ENCODE peak calls at places on chromosomes 2 and 18, in ten cellular contexts. E is astrocyte of the spinal cord; P is WTC11; O is tibial nerve; M is epithelial cell of esophagus; C is H9; F is GM20000; R is AG04450; Z is cardiac muscle cell; L is activated CD8-positive, alpha-beta T cell treated with anti-CD3 and anti-CD28 coated beads for 36 hours. N is an unnamed sample.

GRCh38 chr2:140311905-140312304 is 1531.7 kb upstream of the NXPH2 start:
- DNase-seq in E (no peak), P (no peak), O (no peak), M (no peak), C (no peak), F (no peak), R (no peak), Z (no peak), L (no peak), N (no peak)

GRCh38 chr2:147826615-147827375 is 18.0 kb upstream of the ACVR2A start:
- DNase-seq in E (no peak), P (no peak), O (no peak), M (no peak), C (no peak), F (no peak), R (no peak), Z (no peak), L (no peak), N (no peak)

GRCh38 chr2:127670957-127671290 is 4.4 kb downstream of the LIMS2 start:
- DNase-seq in E (no peak), P (no peak), O (no peak), M (no peak), C (no peak), F (no peak), R (no peak), Z (no peak), L (no peak), N (no peak)

GRCh38 chr2:57139179-57139578 is 907.4 kb upstream of the VRK2 start:
- DNase-seq in E (no peak), P (no peak), O (no peak), M (no peak), C (no peak), F (no peak), R (no peak), Z (no peak), L (no peak), N (no peak)

GRCh38 chr2:59034791-59035190 is 793.7 kb upstream of the FANCL start:
- DNase-seq in E (peak), P (no peak), O (no peak), M (no peak), C (no peak), F (no peak), R (no peak), Z (no peak), L (no peak), N (no peak)

GRCh38 chr2:30113617-30114293 is 33.1 kb upstream of the YPEL5 start:
- DNase-seq in E (peak), P (no peak), O (peak), M (peak), C (no peak), F (no peak), R (peak), Z (no peak), L (no peak), N (no peak)

GRCh38 chr2:67516899-67517530 is 119.9 kb downstream of the ETAA1 start:
- DNase-seq in E (peak), P (no peak), O (no peak), M (peak), C (no peak), F (no peak), R (peak), Z (no peak), L (no peak), N (no peak)

GRCh38 chr2:240507060-240507777 is 50.6 kb downstream of the ANKMY1 start:
- DNase-seq in E (no peak), P (no peak), O (no peak), M (no peak), C (peak), F (no peak), R (no peak), Z (no peak), L (no peak), N (peak)

GRCh38 chr2:134362751-134363150 is 108.9 kb downstream of the MGAT5 start:
- DNase-seq in E (no peak), P (no peak), O (no peak), M (no peak), C (no peak), F (no peak), R (no peak), Z (no peak), L (no peak), N (no peak)

GRCh38 chr18:36035253-36035652 is 32.1 kb downstream of the RPRD1A start:
- DNase-seq in E (no peak), P (no peak), O (no peak), M (no peak), C (no peak), F (no peak), R (no peak), Z (no peak), L (no peak), N (no peak)

GRCh38 chr2:109382236-109382930 is 231.4 kb downstream of the SEPTIN10 start:
- DNase-seq in E (no peak), P (peak), O (no peak), M (no peak), C (peak), F (no peak), R (no peak), Z (no peak), L (no peak), N (no peak)

GRCh38 chr2:231223458-231223970 is 25.1 kb downstream of the ARMC9 start:
- DNase-seq in E (no peak), P (no peak), O (no peak), M (no peak), C (no peak), F (no peak), R (peak), Z (no peak), L (no peak), N (no peak)

GRCh38 chr2:239029958-239030357 is 182.1 kb downstream of the TWIST2 start:
- DNase-seq in E (no peak), P (no peak), O (no peak), M (no peak), C (no peak), F (no peak), R (no peak), Z (no peak), L (no peak), N (no peak)
- TF ChIP-seq CTCF in E (no peak), P (no peak), O (no peak), M (no peak), C (no peak), F (no peak), R (no peak), Z (no peak), L (no peak), N (no peak)

GRCh38 chr18:48542513-48543181 is 3.8 kb downstream of the CTIF start:
- DNase-seq in E (no peak), P (peak), O (no peak), M (peak), C (peak), F (no peak), R (no peak), Z (no peak), L (peak), N (no peak)
- TF ChIP-seq CTCF in E (no peak), P (no peak), O (no peak), M (no peak), C (no peak), F (no peak), R (no peak), Z (no peak), L (no peak), N (no peak)

GRCh38 chr18:37502601-37503000 is 63.0 kb downstream of the CELF4 start:
- DNase-seq in E (no peak), P (no peak), O (no peak), M (no peak), C (no peak), F (no peak), R (no peak), Z (no peak), L (no peak), N (no peak)

GRCh38 chr18:37501136-37501535 is 64.5 kb downstream of the CELF4 start:
- DNase-seq in E (no peak), P (no peak), O (no peak), M (peak), C (no peak), F (no peak), R (no peak), Z (no peak), L (no peak), N (no peak)

GRCh38 chr18:37499913-37500312 is 65.7 kb downstream of the CELF4 start:
- DNase-seq in E (no peak), P (no peak), O (no peak), M (no peak), C (no peak), F (no peak), R (no peak), Z (no peak), L (no peak), N (no peak)

GRCh38 chr18:37499008-37499407 is 66.6 kb downstream of the CELF4 start:
- DNase-seq in E (no peak), P (no peak), O (no peak), M (no peak), C (no peak), F (no peak), R (no peak), Z (no peak), L (no peak), N (no peak)

GRCh38 chr18:37502036-37502435 is 63.6 kb downstream of the CELF4 start:
- DNase-seq in E (no peak), P (no peak), O (no peak), M (no peak), C (no peak), F (no peak), R (no peak), Z (no peak), L (no peak), N (no peak)
- TF ChIP-seq CTCF in E (no peak), P (no peak), O (no peak), M (no peak), C (no peak), F (no peak), R (no peak), Z (no peak), L (no peak), N (no peak)

GRCh38 chr2:197358927-197359326 is 48.3 kb upstream of the ANKRD44 start:
- DNase-seq in E (peak), P (no peak), O (no peak), M (no peak), C (no peak), F (no peak), R (no peak), Z (no peak), L (peak), N (no peak)

GRCh38 chr2:197357986-197358385 is 47.4 kb upstream of the ANKRD44 start:
- DNase-seq in E (no peak), P (no peak), O (no peak), M (no peak), C (no peak), F (no peak), R (no peak), Z (no peak), L (no peak), N (no peak)

GRCh38 chr2:197360744-197361156 is 50.2 kb upstream of the ANKRD44 start:
- DNase-seq in E (peak), P (no peak), O (no peak), M (peak), C (no peak), F (no peak), R (peak), Z (no peak), L (peak), N (no peak)

GRCh38 chr2:197356136-197356535 is 45.6 kb upstream of the ANKRD44 start:
- DNase-seq in E (no peak), P (no peak), O (no peak), M (no peak), C (peak), F (no peak), R (no peak), Z (no peak), L (peak), N (no peak)

GRCh38 chr2:197359859-197360258 is 49.3 kb upstream of the ANKRD44 start:
- DNase-seq in E (no peak), P (peak), O (no peak), M (no peak), C (peak), F (no peak), R (no peak), Z (no peak), L (no peak), N (no peak)
- TF ChIP-seq CTCF in E (no peak), P (peak), O (no peak), M (peak), C (peak), F (no peak), R (no peak), Z (no peak), L (no peak), N (no peak)

GRCh38 chr2:130385709-130386108 is 29.9 kb downstream of the PTPN18 start:
- DNase-seq in E (no peak), P (no peak), O (no peak), M (no peak), C (no peak), F (no peak), R (no peak), Z (no peak), L (no peak), N (peak)
- TF ChIP-seq CTCF in E (no peak), P (no peak), O (no peak), M (no peak), C (no peak), F (no peak), R (no peak), Z (no peak), L (no peak), N (no peak)

GRCh38 chr2:100560431-100560830 is 2.4 kb upstream of the PDCL3 start:
- DNase-seq in E (no peak), P (no peak), O (no peak), M (no peak), C (no peak), F (no peak), R (no peak), Z (no peak), L (no peak), N (no peak)

GRCh38 chr2:100563407-100564247 is 834 bp downstream of the PDCL3 start:
- DNase-seq in E (no peak), P (no peak), O (no peak), M (no peak), C (no peak), F (no peak), R (no peak), Z (no peak), L (no peak), N (no peak)

GRCh38 chr2:100561191-100561590 is 1.6 kb upstream of the PDCL3 start:
- DNase-seq in E (no peak), P (no peak), O (no peak), M (peak), C (no peak), F (no peak), R (no peak), Z (no peak), L (no peak), N (no peak)

DNA sequence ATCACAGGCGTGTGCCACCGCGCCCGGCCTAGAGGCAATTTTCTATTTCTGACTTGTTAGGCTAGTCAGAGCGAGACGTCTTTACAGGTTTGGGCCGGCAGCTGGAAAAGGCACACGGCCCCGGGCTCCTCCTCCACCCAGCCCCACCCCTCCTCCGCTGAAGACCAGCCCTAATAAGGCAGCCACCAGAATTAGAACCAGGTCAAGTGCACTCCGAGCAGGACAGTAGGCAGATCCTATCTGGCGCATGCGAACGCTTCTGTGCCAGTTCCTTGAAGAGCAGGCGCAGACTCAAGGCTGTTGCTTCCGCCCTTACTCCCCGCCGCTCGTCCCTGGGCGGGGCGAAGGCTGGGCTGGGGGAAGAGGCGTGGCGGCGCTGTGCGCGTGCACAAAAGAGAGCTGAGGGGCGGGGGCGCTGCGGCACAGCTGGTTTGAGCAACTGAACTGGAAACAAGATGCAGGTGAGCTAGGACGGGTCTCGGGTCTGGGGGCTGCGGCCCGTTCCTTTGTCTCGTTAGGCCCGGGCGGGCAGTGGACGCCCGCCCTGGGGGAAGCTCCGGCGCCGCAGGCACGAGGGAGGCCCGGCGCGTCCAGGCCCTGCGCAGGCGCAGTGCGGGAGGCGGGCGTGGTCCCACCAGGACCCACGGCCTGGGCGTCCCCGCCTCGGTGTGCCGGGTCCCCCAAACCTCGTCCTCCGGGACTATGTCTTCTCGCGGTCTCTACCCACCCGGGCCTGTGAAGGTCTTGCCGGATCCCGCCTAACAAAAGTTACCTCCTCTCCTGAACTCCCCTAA is at the start of gene PDCL3:
- DNase-seq in E (peak), P (peak), O (peak), M (peak), C (peak), F (peak), R (peak), Z (peak), L (peak), N (peak)
- TF ChIP-seq CTCF in E (peak), P (no peak), O (peak), M (peak), C (no peak), F (peak), R (no peak), Z (no peak), L (no peak), N (peak)

DNA sequence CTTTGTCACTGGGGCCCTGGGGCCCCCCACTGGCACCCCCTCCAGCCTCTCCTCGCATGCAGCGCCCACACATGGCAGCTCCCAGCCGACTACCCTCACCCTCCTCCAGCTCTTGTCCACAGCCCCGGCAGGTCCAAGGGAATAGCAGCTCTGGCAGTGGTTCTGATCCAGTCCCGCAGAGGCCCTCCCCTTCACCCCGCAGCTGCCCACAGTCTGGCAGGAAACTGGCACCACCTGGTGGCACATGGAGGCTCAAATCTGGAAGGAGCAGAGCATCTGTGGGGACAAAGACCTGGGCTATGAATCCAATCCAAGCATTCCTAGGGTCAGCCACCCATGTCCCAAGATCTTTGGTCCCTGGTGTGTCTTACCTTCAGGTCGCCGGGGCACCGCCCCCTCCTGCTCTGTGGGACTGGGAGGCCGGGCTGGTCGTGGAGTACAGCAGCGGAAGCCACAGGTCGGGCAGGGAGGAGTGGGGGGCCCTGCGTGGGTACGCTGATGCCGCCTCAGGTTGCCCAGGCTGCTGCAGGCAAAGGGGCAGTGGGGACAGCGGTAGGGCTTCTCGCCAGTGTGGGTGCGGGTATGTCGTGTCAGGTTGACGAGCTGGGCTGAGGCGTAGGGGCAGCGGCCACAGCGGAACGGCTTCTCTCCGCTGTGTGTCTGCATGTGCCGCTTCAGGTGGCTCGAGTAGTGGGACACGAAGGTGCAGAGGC is 2.3 kb downstream of the ZNF513 start:
- DNase-seq in E (no peak), P (no peak), O (no peak), M (peak), C (peak), F (no peak), R (no peak), Z (no peak), L (peak), N (no peak)
- TF ChIP-seq CTCF in E (peak), P (no peak), O (no peak), M (peak), C (peak), F (no peak), R (peak), Z (peak), L (no peak), N (no peak)

DNA sequence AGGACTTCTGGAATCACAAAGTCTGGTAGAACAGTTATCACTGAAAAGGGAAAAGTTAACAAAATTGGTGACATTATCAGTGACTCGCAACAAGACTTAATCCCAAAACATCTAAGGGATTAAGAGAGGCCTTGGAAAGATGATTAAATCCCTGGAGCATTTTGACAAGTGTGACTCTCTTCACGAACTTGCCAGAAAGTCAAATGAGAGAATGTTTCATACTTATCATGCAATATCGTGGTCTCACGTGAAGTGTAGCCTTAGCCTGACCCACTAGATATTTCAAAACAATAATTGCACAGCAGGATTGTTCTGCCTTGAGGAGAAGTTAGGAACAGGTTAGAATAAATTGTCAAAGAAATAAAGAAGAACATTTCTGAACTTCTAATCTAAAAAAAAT is 104.5 kb downstream of the COL6A3 start:
- DNase-seq in E (peak), P (no peak), O (no peak), M (peak), C (no peak), F (no peak), R (no peak), Z (no peak), L (no peak), N (no peak)
- TF ChIP-seq CTCF in E (no peak), P (no peak), O (no peak), M (no peak), C (no peak), F (no peak), R (no peak), Z (no peak), L (no peak), N (no peak)

DNA sequence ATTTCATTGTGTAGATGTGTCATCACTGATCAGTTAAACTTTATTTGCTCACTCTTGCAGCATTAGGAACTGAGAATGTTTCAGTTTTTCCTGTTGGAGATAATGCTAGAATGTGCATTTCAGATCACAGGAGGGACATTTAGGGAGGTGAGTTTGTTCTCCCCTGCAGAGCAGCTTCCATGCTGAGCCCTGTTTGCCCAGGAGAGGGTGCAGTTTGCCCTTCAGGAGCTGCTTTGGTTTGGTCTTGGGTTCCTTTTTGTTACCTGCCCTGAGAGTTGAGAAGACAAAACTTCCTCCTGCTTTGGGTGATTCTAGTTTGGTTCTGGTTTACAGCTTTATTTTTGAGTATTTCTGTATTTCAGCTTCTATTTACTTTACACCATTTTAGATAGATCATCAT is 49.9 kb downstream of the DGKD start:
- DNase-seq in E (peak), P (peak), O (no peak), M (peak), C (no peak), F (peak), R (no peak), Z (peak), L (peak), N (no peak)
- TF ChIP-seq CTCF in E (peak), P (no peak), O (no peak), M (peak), C (peak), F (peak), R (peak), Z (peak), L (peak), N (no peak)

DNA sequence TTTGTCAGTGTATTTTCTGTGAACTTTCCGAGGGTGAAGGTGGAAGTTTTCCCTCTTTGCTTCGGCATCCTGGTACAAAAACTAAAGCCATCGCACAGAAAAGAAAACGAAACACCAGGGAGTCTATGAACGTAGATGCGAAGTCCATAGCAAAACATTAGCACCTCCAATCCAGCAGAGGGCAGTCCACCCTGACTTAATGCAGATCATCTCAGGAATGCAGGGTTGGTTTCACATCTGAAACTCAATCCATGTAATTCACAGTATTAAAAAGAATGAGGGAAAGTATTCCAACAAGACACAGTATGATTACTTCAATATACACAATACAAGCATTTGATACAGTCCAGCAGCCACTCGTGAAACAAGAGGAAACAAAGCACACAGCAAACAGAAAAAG is 70.8 kb downstream of the RTP5 start:
- DNase-seq in E (no peak), P (no peak), O (no peak), M (no peak), C (no peak), F (no peak), R (no peak), Z (no peak), L (peak), N (no peak)
- TF ChIP-seq CTCF in E (peak), P (peak), O (no peak), M (peak), C (peak), F (peak), R (peak), Z (peak), L (peak), N (no peak)